ENCODE peak calls at places on chromosomes 5 and 9, in ten cellular contexts. W is cardiac muscle cell, L is epithelial cell of esophagus, Q is tibial artery, O is OCI-LY7, H is psoas muscle, M is prostate gland, G is RWPE1, S is cardiac fibroblast, P is BJ. N is an unnamed sample.

GRCh38 chr9:32807217-32807616 is 23.9 kb downstream of the TMEM215 start:
- DNase-seq in Q (no peak), W (no peak), O (no peak), H (no peak), S (no peak), P (no peak), G (no peak), L (no peak), M (no peak), N (no peak)

GRCh38 chr9:110622368-110622767 is 42.8 kb upstream of the SVEP1 start:
- DNase-seq in G (no peak), H (no peak), M (no peak), O (no peak), Q (no peak), P (no peak), S (no peak), W (no peak), L (no peak), N (no peak)

GRCh38 chr5:173328896-173329369 is 719 bp upstream of the STC2 start:
- DNase-seq in W (peak), S (peak), L (peak), Q (no peak), O (no peak), M (no peak), G (peak), P (no peak), H (no peak), N (peak)

GRCh38 chr5:37714756-37715155 is 125.1 kb downstream of the GDNF start:
- DNase-seq in S (no peak), W (no peak), Q (no peak), O (no peak), G (no peak), M (no peak), H (no peak), L (no peak), P (no peak), N (no peak)

GRCh38 chr9:121133104-121133816 is 58.5 kb downstream of the CNTRL start:
- DNase-seq in G (peak), W (no peak), O (no peak), S (no peak), L (peak), P (no peak), M (peak), H (no peak), Q (no peak), N (peak)

GRCh38 chr5:38404667-38405276 is 146.4 kb downstream of the EGFLAM start:
- DNase-seq in S (no peak), L (peak), W (no peak), O (peak), Q (no peak), G (peak), H (no peak), M (no peak), P (no peak), N (peak)

GRCh38 chr9:20621553-20622329 is 558 bp downstream of the MLLT3 start:
- DNase-seq in O (peak), M (peak), G (peak), W (peak), H (peak), S (peak), P (no peak), Q (peak), L (peak), N (peak)

GRCh38 chr5:80964491-80964890 is 4.3 kb downstream of the RASGRF2 start:
- DNase-seq in P (no peak), L (no peak), Q (no peak), H (no peak), M (no peak), G (no peak), W (no peak), O (no peak), S (no peak), N (no peak)

GRCh38 chr9:83800236-83801033 is 17.1 kb downstream of the GKAP1 start:
- DNase-seq in M (no peak), Q (no peak), L (no peak), S (peak), P (no peak), H (no peak), G (no peak), W (peak), O (peak), N (no peak)

GRCh38 chr9:126219717-126220116 is 106.9 kb upstream of the MVB12B start:
- DNase-seq in M (no peak), S (no peak), L (no peak), H (no peak), O (no peak), W (no peak), G (no peak), Q (no peak), P (no peak), N (no peak)

GRCh38 chr5:95643152-95643551 is 3.4 kb upstream of the RFESD start:
- DNase-seq in Q (no peak), L (no peak), S (no peak), M (no peak), P (no peak), W (no peak), H (no peak), O (no peak), G (no peak), N (no peak)

GRCh38 chr5:95647886-95648860 is 1.6 kb downstream of the RFESD start:
- DNase-seq in G (no peak), S (peak), Q (no peak), L (peak), M (no peak), O (peak), W (peak), H (no peak), P (no peak), N (no peak)

GRCh38 chr5:95644351-95645042 is 2.1 kb upstream of the RFESD start:
- DNase-seq in H (no peak), Q (peak), M (peak), O (peak), L (peak), G (peak), S (peak), W (peak), P (no peak), N (peak)

GRCh38 chr5:95647331-95647659 is 718 bp downstream of the RFESD start:
- DNase-seq in H (no peak), W (peak), G (no peak), M (no peak), L (no peak), P (no peak), S (no peak), Q (no peak), O (no peak), N (no peak)

DNA sequence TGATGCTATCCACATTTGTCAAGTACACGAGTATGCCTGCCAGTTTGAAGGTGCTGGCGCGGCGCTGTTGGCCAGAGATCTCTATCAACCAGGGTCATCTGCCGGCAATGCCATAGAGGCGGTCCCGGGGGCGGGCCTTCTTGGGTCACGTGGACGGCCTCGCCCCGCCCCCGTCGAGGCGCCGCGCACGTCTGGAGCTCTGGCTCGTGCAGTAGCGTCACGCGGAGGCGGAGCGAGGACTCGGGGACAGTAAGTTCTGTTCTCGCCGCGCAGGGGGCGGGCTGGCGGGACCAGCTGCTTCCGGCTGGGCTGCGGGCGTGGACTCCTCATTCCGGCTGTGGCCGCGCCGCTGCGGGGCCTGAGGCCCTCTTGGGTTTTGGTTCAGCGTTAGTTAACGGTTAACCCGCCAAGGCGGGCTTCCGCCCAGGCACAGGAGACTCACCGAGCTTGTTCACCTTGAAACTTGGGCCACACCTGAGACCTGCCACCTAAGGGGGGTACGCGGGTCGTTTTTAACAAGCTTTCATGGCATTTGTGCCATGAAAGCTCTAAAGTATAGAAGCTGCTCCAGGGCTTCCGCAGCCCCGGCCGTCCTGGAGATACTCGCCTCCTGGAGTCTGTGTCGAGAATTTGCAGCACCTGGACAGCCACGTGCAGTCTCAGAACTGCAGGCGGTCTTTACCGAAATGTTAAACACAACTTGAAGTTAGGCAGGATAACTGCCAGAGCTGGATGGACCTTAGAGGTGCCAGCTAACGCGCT is at the start of gene RFESD:
- DNase-seq in S (peak), P (peak), L (peak), M (peak), G (peak), O (peak), Q (peak), W (peak), H (peak), N (peak)
- TF ChIP-seq CTCF in S (peak), P (peak), L (peak), M (peak), G (peak), O (peak), Q (no peak), W (no peak), H (no peak), N (peak)

DNA sequence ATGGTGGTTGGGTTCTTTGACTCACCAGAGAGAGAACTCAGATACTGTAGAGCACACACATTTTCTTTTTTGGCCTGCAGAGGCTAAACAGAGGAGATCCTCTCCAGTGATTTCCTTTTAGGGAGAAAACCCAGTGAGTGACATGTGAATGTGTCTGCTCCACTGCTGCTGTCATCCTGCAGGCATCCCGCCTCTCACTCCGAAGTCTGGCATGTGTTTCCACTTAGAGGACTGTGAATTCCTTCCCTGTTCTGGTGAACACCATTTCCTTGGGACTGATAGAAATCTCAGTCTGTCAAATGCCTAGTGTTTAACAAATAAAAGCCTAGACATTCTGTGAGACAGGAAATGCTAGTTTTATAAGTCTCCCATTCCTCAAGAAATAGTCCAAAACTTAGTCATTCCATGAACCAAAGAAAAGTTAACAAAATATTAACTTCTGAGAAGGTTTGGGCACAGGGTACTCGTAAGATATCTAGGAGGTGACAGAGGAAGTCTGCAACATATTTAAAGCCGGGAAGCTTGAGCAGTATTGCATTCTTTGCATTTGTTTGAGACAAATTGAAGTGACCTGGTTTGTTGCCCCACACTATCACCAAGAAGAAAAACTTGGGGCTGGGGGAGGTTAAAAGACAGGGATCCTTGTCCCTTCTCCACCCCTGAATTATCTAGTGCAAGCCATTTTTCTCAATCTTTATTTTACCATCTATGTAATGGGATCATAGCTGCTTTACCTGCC is 74.9 kb upstream of the NIPAL4 start:
- DNase-seq in H (no peak), L (peak), G (peak), Q (peak), P (peak), W (peak), O (no peak), S (peak), M (peak), N (no peak)
- TF ChIP-seq CTCF in H (no peak), L (no peak), G (no peak), Q (no peak), P (peak), W (no peak), O (no peak), S (peak), M (no peak), N (no peak)

GRCh38 chr9:2872307-2872940 is 28.5 kb upstream of the PUM3 start:
- DNase-seq in S (peak), M (no peak), L (peak), W (peak), P (no peak), H (no peak), Q (no peak), O (no peak), G (no peak), N (peak)

GRCh38 chr9:2870340-2870739 is 26.4 kb upstream of the PUM3 start:
- DNase-seq in S (no peak), O (no peak), P (no peak), W (no peak), L (no peak), M (no peak), G (no peak), H (no peak), Q (no peak), N (no peak)

GRCh38 chr9:2874001-2874750 is 30.3 kb upstream of the PUM3 start:
- DNase-seq in M (no peak), G (no peak), W (peak), L (no peak), S (peak), Q (no peak), H (no peak), O (no peak), P (no peak), N (no peak)

GRCh38 chr9:2875218-2875977 is 31.5 kb upstream of the PUM3 start:
- DNase-seq in Q (no peak), O (no peak), G (no peak), P (no peak), M (no peak), L (no peak), H (no peak), W (no peak), S (no peak), N (no peak)

GRCh38 chr9:2872941-2873323 is 29.0 kb upstream of the PUM3 start:
- DNase-seq in P (no peak), S (no peak), Q (no peak), L (peak), W (no peak), H (no peak), O (no peak), G (no peak), M (no peak), N (no peak)
- TF ChIP-seq CTCF in P (no peak), S (no peak), Q (no peak), L (no peak), W (no peak), H (no peak), O (no peak), G (no peak), M (no peak), N (no peak)

GRCh38 chr5:60959156-60959555 is 14.2 kb downstream of the NDUFAF2 start:
- DNase-seq in M (no peak), G (peak), L (peak), W (peak), Q (no peak), S (peak), O (peak), H (no peak), P (no peak), N (no peak)
- TF ChIP-seq CTCF in M (peak), G (peak), L (no peak), W (peak), Q (peak), S (no peak), O (peak), H (peak), P (no peak), N (peak)

GRCh38 chr5:4116834-4117233 is 521.2 kb downstream of the IRX1 start:
- DNase-seq in Q (no peak), P (no peak), O (no peak), H (no peak), M (no peak), L (peak), G (no peak), S (peak), W (peak), N (no peak)
- TF ChIP-seq CTCF in Q (no peak), P (no peak), O (no peak), H (no peak), M (no peak), L (no peak), G (no peak), S (no peak), W (no peak), N (no peak)

DNA sequence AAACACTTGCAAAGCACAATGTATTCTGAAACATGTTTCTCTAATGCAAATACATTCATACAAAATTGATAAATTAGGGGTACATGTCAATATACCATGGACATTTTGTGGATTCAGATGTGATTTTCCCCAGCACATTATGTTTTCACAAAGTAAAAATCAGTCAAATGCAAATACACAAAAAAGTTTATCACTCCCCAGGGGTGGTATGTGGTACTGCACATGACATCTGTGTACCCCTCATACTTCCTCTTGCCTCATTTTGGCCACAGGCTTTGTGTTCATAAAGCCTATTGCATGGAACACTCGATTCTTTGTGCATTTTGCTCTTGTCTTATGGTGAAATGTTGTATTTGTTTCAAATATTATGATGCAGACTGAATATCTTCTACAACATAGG is 116.8 kb upstream of the PDE4D start:
- DNase-seq in G (no peak), H (no peak), O (peak), P (no peak), S (no peak), L (no peak), W (no peak), Q (no peak), M (no peak), N (no peak)
- TF ChIP-seq CTCF in G (no peak), H (no peak), O (peak), P (peak), S (peak), L (no peak), W (no peak), Q (no peak), M (no peak), N (no peak)

DNA sequence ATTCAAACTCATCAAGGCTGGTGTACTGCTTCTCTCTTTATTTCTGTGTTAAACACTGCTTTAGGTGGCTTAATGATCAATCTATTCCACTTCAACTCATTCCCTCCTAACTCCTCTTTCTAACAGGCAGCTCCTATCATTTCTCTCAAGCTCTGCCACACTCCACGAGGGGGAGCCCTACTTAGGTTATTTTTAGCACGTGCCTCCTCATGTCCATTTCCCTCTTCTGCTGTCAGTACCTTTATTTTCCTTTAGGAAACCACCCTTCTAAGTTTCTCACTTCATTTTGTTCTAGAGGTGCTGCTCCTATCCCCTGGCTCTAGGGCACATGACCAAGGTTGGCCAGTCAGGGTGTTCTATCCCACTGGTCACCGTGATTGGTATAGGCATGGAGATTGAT is 6.7 kb upstream of the BRINP1 start:
- DNase-seq in W (no peak), Q (no peak), P (no peak), H (no peak), M (no peak), O (peak), S (no peak), G (peak), L (peak), N (peak)
- TF ChIP-seq CTCF in W (no peak), Q (no peak), P (peak), H (no peak), M (peak), O (peak), S (no peak), G (peak), L (no peak), N (no peak)